ENCODE peak calls at places on chromosomes 5 and 9, in six cellular contexts. F is mammary epithelial cell, W is body of pancreas, G is mesendoderm, S is mesenchymal stem cell, D is pancreas. V is an unnamed sample.

GRCh38 chr9:129676970-129677369 is 11.5 kb downstream of the PRRX2 start:
- DNase-seq in F (no peak), G (no peak), W (no peak), S (no peak), D (no peak), V (no peak)

GRCh38 chr5:141777711-141778110 is 95.7 kb upstream of the ARAP3 start:
- DNase-seq in D (no peak), F (no peak), W (no peak), G (no peak), S (no peak), V (no peak)

GRCh38 chr9:137034039-137034708 is 2.3 kb upstream of the FUT7 start:
- DNase-seq in D (no peak), F (peak), W (no peak), S (no peak), G (no peak), V (no peak)

GRCh38 chr5:170473642-170474041 is 30.2 kb upstream of the KCNIP1 start:
- DNase-seq in W (no peak), G (no peak), F (no peak), S (no peak), D (no peak), V (no peak)

GRCh38 chr5:37926732-37927131 is 86.9 kb upstream of the GDNF start:
- DNase-seq in G (no peak), W (no peak), S (no peak), F (peak), D (no peak), V (no peak)

GRCh38 chr5:116454417-116454927 is 120.2 kb downstream of the SEMA6A start:
- DNase-seq in W (no peak), G (peak), F (peak), D (no peak), S (peak), V (no peak)

GRCh38 chr9:114363424-114363823 is 24.4 kb downstream of the AKNA start:
- DNase-seq in G (no peak), F (no peak), W (no peak), D (no peak), S (no peak), V (no peak)

GRCh38 chr9:132241840-132242620 is 80.2 kb downstream of the NTNG2 start:
- DNase-seq in D (peak), F (no peak), G (no peak), W (no peak), S (peak), V (no peak)

GRCh38 chr5:171739246-171739645 is 46.4 kb upstream of the SMIM23 start:
- DNase-seq in G (no peak), D (no peak), S (no peak), W (no peak), F (no peak), V (no peak)
- H3K27ac ChIP-seq in G (no peak), D (no peak), S (no peak), W (no peak), F (no peak), V (no peak)

GRCh38 chr5:149211566-149211965 is 60.1 kb upstream of the AFAP1L1 start:
- DNase-seq in W (no peak), S (peak), F (no peak), G (no peak), D (no peak), V (no peak)
- H3K27ac ChIP-seq in W (no peak), S (no peak), F (no peak), G (no peak), D (no peak), V (no peak)

DNA sequence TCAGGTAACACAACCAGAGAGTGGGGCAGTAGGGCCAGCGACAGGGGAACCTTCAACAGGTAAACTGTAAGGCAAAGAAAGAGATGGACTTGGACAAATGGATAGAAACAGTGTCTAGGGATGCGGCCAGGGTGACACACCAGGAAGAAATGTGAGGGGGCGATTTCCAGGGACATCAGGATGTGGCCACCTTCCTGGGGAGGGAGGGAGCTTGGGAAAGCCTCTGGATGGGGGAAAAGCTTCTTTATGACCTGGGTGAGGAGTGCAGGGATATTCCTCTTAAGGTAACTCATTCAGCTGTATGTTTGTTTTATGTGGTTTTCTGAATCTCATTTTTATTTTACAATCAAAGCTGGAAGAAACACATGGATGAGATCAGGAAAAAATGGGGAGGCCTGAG is 11.9 kb upstream of the NXNL2 start:
- DNase-seq in W (no peak), G (no peak), S (peak), F (peak), D (no peak), V (no peak)
- H3K27ac ChIP-seq in W (no peak), G (no peak), S (no peak), F (peak), D (no peak), V (no peak)

DNA sequence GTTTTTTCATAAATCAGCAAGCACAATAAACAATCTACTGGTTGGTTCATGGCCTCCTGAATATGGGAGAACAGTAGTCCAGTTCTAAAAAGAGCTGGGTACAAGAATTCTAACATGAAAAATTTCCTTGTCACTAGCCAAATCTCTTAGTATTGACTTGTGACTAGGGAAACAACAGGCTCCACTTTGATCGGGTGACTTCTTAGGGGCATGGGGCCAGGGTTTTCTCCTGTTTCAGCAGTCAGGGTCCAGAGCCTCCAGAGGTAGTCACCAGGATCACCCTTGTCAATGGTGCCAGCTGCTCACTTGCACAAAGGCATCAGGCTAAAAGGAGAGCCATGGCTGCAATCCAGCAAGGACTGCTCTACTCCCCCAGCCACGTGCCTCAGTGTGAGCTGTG is 38.1 kb downstream of the LPAR1 start:
- DNase-seq in W (peak), G (no peak), F (no peak), D (no peak), S (no peak), V (no peak)
- H3K27ac ChIP-seq in W (no peak), G (no peak), F (no peak), D (no peak), S (no peak), V (peak)

DNA sequence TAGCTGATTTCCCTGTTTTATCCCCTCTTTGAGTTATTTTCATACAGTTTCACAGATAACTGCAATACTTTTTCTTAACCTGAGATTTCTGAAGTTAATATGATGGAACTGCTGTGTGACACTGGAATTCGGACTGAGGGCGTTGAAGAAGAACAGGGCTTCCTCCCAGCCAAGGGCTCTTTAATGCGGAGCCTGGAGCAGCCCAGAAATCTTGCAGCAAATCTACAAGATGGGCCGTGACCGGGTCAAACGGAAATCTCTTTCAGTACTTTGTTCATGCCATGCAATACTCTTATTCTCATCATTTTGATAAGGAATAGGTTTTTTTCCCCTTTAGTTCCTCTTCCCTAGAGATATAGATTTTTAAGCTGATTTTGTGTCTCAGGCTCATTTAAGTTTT is 236.9 kb upstream of the IRX4 start:
- DNase-seq in W (no peak), D (no peak), G (no peak), F (no peak), S (no peak), V (no peak)
- H3K27ac ChIP-seq in W (no peak), D (no peak), G (no peak), F (no peak), S (no peak), V (no peak)

GRCh38 chr5:114658179-114658578 is 296.3 kb downstream of the KCNN2 start:
- DNase-seq in F (no peak), G (peak), D (no peak), W (no peak), S (peak), V (no peak)

GRCh38 chr5:114657342-114658130 is 295.7 kb downstream of the KCNN2 start:
- DNase-seq in G (peak), D (no peak), W (no peak), F (no peak), S (peak), V (no peak)
- H3K27ac ChIP-seq in G (no peak), D (no peak), W (no peak), F (no peak), S (no peak), V (no peak)

GRCh38 chr5:101995585-101995984 is 300.5 kb downstream of the SLCO4C1 start:
- DNase-seq in G (peak), W (no peak), D (peak), F (peak), S (no peak), V (no peak)
- H3K27ac ChIP-seq in G (no peak), W (peak), D (no peak), F (no peak), S (no peak), V (no peak)

DNA sequence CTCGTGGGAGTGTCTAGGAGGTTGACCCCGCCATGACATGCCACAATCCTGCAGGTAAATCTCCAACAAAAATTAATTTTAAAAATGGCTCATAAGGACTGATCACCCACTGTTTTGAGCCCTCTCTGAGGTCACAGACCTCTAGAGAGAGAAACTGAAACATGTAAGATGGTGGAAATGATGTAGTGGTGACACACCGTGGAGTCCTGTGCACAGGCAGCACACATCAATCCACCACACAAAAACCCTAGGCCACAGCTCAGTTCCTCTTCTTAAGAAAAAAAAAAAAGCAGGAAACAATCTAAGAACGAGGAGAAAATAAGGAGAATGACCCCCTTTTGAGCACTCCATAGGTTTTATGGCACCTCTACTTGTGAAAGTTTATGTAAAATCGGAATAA is 93.8 kb upstream of the FAM120A start:
- DNase-seq in W (no peak), F (no peak), D (no peak), G (no peak), S (no peak), V (no peak)
- H3K27ac ChIP-seq in W (no peak), F (no peak), D (no peak), G (no peak), S (no peak), V (no peak)